ENCODE peak calls at places on chromosomes 12 and 14, in eight cellular contexts. K is GM12878; B is activated T-helper 1 cell treated with anti-CD3 and anti-CD28 coated beads, Interleukin-2, amount 50 U/mL, for 16 hours; R is Caco-2; W is NCI-H460; Z is mammary epithelial cell; E is glutamatergic neuron; J is hippocampal formation. Y is an unnamed sample.

GRCh38 chr14:100769035-100769939 is 42.6 kb downstream of the DLK1 start:
- DNase-seq in K (no peak), B (no peak), R (no peak), W (no peak), Z (no peak), E (no peak), J (no peak), Y (no peak)

GRCh38 chr12:58443981-58444371 is 476.3 kb downstream of the LRIG3 start:
- DNase-seq in K (no peak), B (no peak), R (no peak), W (no peak), Z (no peak), E (no peak), J (no peak), Y (peak; percentile 50)

GRCh38 chr12:100675432-100675831 is 101.9 kb downstream of the GAS2L3 start:
- DNase-seq in K (no peak), B (no peak), R (no peak), W (no peak), Z (peak; percentile 40), E (no peak), J (peak; percentile 4), Y (peak; percentile 37)

GRCh38 chr12:11967356-11968040 is 103.2 kb upstream of the BCL2L14 start:
- DNase-seq in K (no peak), B (no peak), R (no peak), W (no peak), Z (no peak), E (no peak), J (no peak), Y (no peak)

GRCh38 chr12:40691913-40692616 is at the start of gene CNTN1:
- DNase-seq in K (no peak), B (no peak), R (no peak), W (peak; percentile 81), Z (peak; percentile 74), E (peak; percentile 88), J (peak; percentile 71), Y (no peak)

GRCh38 chr12:94925729-94926128 is 77.8 kb downstream of the NDUFA12 start:
- DNase-seq in K (no peak), B (no peak), R (no peak), W (no peak), Z (no peak), E (no peak), J (no peak), Y (no peak)

GRCh38 chr14:105385698-105386365 is 12.5 kb upstream of the TEX22 start:
- DNase-seq in K (no peak), B (no peak), R (no peak), W (no peak), Z (no peak), E (no peak), J (no peak), Y (no peak)

GRCh38 chr14:68882235-68882634 is 89.4 kb upstream of the ZFP36L1 start:
- DNase-seq in K (no peak), B (no peak), R (no peak), W (no peak), Z (no peak), E (no peak), J (no peak), Y (no peak)

GRCh38 chr12:15700595-15700994 is 88.6 kb downstream of the EPS8 start:
- DNase-seq in K (peak; percentile 46), B (no peak), R (no peak), W (peak; percentile 59), Z (peak; percentile 83), E (no peak), J (no peak), Y (no peak)

GRCh38 chr12:53523131-53523530 is 15.8 kb upstream of the NPFF start:
- DNase-seq in K (no peak), B (no peak), R (no peak), W (no peak), Z (no peak), E (no peak), J (no peak), Y (no peak)

GRCh38 chr12:58310368-58310767 is 369.0 kb downstream of the ATP23 start:
- DNase-seq in K (no peak), B (no peak), R (no peak), W (no peak), Z (peak; percentile 39), E (no peak), J (no peak), Y (no peak)

GRCh38 chr12:1184402-1184801 is 193.4 kb downstream of the ERC1 start:
- DNase-seq in K (no peak), B (no peak), R (no peak), W (no peak), Z (no peak), E (no peak), J (no peak), Y (no peak)

GRCh38 chr14:49249022-49249421 is 337.2 kb downstream of the RPS29 start:
- DNase-seq in K (no peak), B (no peak), R (no peak), W (no peak), Z (no peak), E (no peak), J (peak; percentile 0), Y (peak; percentile 20)

GRCh38 chr14:81298122-81298521 is 77.4 kb upstream of the GTF2A1 start:
- DNase-seq in K (no peak), B (no peak), R (no peak), W (no peak), Z (no peak), E (no peak), J (no peak), Y (no peak)

GRCh38 chr12:15756822-15757221 is 32.4 kb downstream of the EPS8 start:
- DNase-seq in K (no peak), B (no peak), R (no peak), W (no peak), Z (peak; percentile 40), E (no peak), J (no peak), Y (no peak)

GRCh38 chr12:74538491-74539258 is 1.0 kb downstream of the ATXN7L3B start:
- DNase-seq in K (no peak), B (no peak), R (peak; percentile 19), W (no peak), Z (peak; percentile 21), E (no peak), J (no peak), Y (no peak)

GRCh38 chr14:24398298-24398942 is 383 bp upstream of the NYNRIN start:
- DNase-seq in K (no peak), B (no peak), R (no peak), W (no peak), Z (no peak), E (no peak), J (no peak), Y (no peak)

GRCh38 chr14:93186461-93186860 is 1.3 kb downstream of the LYSET start:
- DNase-seq in K (no peak), B (no peak), R (no peak), W (no peak), Z (no peak), E (no peak), J (no peak), Y (no peak)

GRCh38 chr14:74941676-74942097 is 13.7 kb downstream of the PGF start:
- DNase-seq in K (no peak), B (no peak), R (no peak), W (no peak), Z (no peak), E (no peak), J (peak; percentile 61), Y (no peak)

GRCh38 chr12:92784356-92784755 is 81.6 kb downstream of the PLEKHG7 start:
- DNase-seq in K (no peak), B (no peak), R (no peak), W (no peak), Z (peak; percentile 63), E (no peak), J (no peak), Y (no peak)

GRCh38 chr12:10086387-10086786 is 12.4 kb downstream of the CLEC1A start:
- DNase-seq in K (no peak), B (no peak), R (no peak), W (no peak), Z (no peak), E (no peak), J (no peak), Y (no peak)

GRCh38 chr14:39416072-39416471 is 16.2 kb downstream of the FBXO33 start:
- DNase-seq in K (no peak), B (no peak), R (no peak), W (no peak), Z (no peak), E (no peak), J (no peak), Y (no peak)

GRCh38 chr12:57236224-57236924 is 6.9 kb downstream of the SHMT2 start:
- DNase-seq in K (no peak), B (no peak), R (no peak), W (no peak), Z (no peak), E (peak; percentile 51), J (no peak), Y (no peak)